ENCODE peak calls at places on chromosome 5, in seven cellular contexts. B is aorta; O is body of pancreas; I is CD4-positive, alpha-beta T cell; A is small intestine; C is substantia nigra; H is CD4-positive, alpha-beta memory T cell. S is an unnamed sample.

GRCh38 chr5:28468121-28468520 is 1429.7 kb upstream of the CDH9 start:
- DNase-seq in B (no peak), O (no peak), I (no peak), A (no peak), C (no peak), H (no peak), S (no peak)

GRCh38 chr5:124747770-124748686 is 1.6 kb upstream of the ZNF608 start:
- DNase-seq in B (no peak), O (no peak), I (no peak), A (no peak), C (no peak), H (no peak), S (no peak)

GRCh38 chr5:146891511-146891910 is 13.0 kb upstream of the PPP2R2B start:
- DNase-seq in B (no peak), O (no peak), I (no peak), A (no peak), C (no peak), H (no peak), S (no peak)

GRCh38 chr5:133324058-133324457 is 272.2 kb downstream of the HSPA4 start:
- DNase-seq in B (no peak), O (no peak), I (no peak), A (no peak), C (no peak), H (no peak), S (no peak)

GRCh38 chr5:170517411-170517810 is 13.6 kb downstream of the KCNIP1 start:
- DNase-seq in B (no peak), O (no peak), I (no peak), A (no peak), C (no peak), H (no peak), S (no peak)

GRCh38 chr5:115531787-115532367 is 12.7 kb downstream of the FEM1C start:
- DNase-seq in B (no peak), O (no peak), I (no peak), A (no peak), C (no peak), H (no peak), S (no peak)

GRCh38 chr5:57832873-57833272 is 350.3 kb upstream of the ACTBL2 start:
- DNase-seq in B (no peak), O (no peak), I (no peak), A (no peak), C (no peak), H (no peak), S (no peak)

GRCh38 chr5:141641634-141642278 is 5.0 kb downstream of the RELL2 start:
- DNase-seq in B (no peak), O (no peak), I (no peak), A (peak; percentile 70), C (no peak), H (no peak), S (no peak)

GRCh38 chr5:89095341-89095740 is 212.4 kb upstream of the MEF2C start:
- DNase-seq in B (no peak), O (no peak), I (no peak), A (no peak), C (no peak), H (no peak), S (no peak)

GRCh38 chr5:78600656-78601452 is 47.7 kb downstream of the LHFPL2 start:
- DNase-seq in B (no peak), O (no peak), I (no peak), A (no peak), C (no peak), H (no peak), S (no peak)
- H3K27ac ChIP-seq in B (peak overlapping the region; percentile 43), O (no peak overlapping the region), I (no peak overlapping the region), A (no peak overlapping the region), C (no peak overlapping the region), H (no peak overlapping the region), S (no peak overlapping the region)

GRCh38 chr5:160473736-160474483 is 52.3 kb downstream of the PTTG1 start:
- DNase-seq in B (no peak), O (no peak), I (no peak), A (no peak), C (no peak), H (no peak), S (no peak)
- H3K27ac ChIP-seq in B (no peak overlapping the region), O (no peak overlapping the region), I (no peak overlapping the region), A (no peak overlapping the region), C (no peak overlapping the region), H (peak overlapping the region; percentile 70), S (no peak overlapping the region)

GRCh38 chr5:149639718-149640117 is 58.4 kb downstream of the ARHGEF37 start:
- DNase-seq in B (no peak), O (no peak), I (no peak), A (no peak), C (no peak), H (no peak), S (no peak)
- H3K27ac ChIP-seq in B (no peak overlapping the region), O (no peak overlapping the region), I (no peak overlapping the region), A (no peak overlapping the region), C (no peak overlapping the region), H (no peak overlapping the region), S (no peak overlapping the region)

DNA sequence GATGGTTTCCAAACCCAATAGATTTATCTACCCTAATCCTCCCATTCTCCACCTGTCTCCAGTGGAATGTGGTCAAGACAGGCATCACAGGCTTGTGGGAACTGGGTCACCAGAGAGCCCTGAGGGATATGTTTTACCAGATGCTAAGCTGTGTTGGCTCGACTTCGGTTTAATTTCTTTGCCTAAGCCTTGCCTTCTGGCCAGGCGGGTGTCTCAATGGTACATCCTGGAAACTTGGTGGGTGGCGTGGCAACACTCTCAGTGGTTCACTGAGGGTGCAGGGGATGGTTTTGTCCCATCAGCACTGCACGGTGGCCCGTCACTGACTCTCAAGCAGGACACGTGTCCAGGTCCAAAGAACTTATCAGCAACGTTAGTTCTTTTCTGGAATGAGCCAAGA is 192.2 kb downstream of the TENT4A start:
- DNase-seq in B (no peak), O (no peak), I (no peak), A (no peak), C (no peak), H (no peak), S (no peak)
- H3K27ac ChIP-seq in B (no peak overlapping the region), O (no peak overlapping the region), I (no peak overlapping the region), A (no peak overlapping the region), C (no peak overlapping the region), H (no peak overlapping the region), S (no peak overlapping the region)

S was measured in caudate nucleus.